ENCODE peak calls at places on chromosomes 2 and 18, in five cellular contexts. One of them, this sample, is unnamed.
A peak's percentile ranks its signal among the peaks of the same experiment; 100 is the strongest.

GRCh38 chr2:174491947-174492346 is 5.1 kb upstream of the GPR155 start:
- DNase-seq in breast epithelium: no peak
- DNase-seq in SK-N-SH: peak; percentile 21
- DNase-seq in stomach: no peak
- DNase-seq in HL-60: no peak
- DNase-seq in this sample: no peak

GRCh38 chr2:170817247-170817998 is 736 bp downstream of the GAD1 start:
- DNase-seq in stomach: no peak
- DNase-seq in HL-60: no peak
- DNase-seq in SK-N-SH: peak; percentile 60
- DNase-seq in breast epithelium: no peak
- DNase-seq in this sample: peak; percentile 71

GRCh38 chr18:79507076-79507545 is 111.4 kb downstream of the NFATC1 start:
- DNase-seq in HL-60: no peak
- DNase-seq in SK-N-SH: peak; percentile 29
- DNase-seq in breast epithelium: peak; percentile 57
- DNase-seq in stomach: peak; percentile 69
- DNase-seq in this sample: peak; percentile 88

GRCh38 chr2:190765386-190766173 is 115.0 kb upstream of the GLS start:
- DNase-seq in SK-N-SH: peak; percentile 39
- DNase-seq in HL-60: no peak
- DNase-seq in stomach: no peak
- DNase-seq in breast epithelium: no peak
- DNase-seq in this sample: no peak

GRCh38 chr2:197806317-197806633 is 1.9 kb downstream of the PLCL1 start:
- DNase-seq in stomach: no peak
- DNase-seq in breast epithelium: no peak
- DNase-seq in SK-N-SH: no peak
- DNase-seq in HL-60: no peak
- DNase-seq in this sample: no peak

GRCh38 chr2:216632952-216633615 is at the start of gene IGFBP2:
- DNase-seq in stomach: peak; percentile 73
- DNase-seq in breast epithelium: peak; percentile 49
- DNase-seq in HL-60: no peak
- DNase-seq in SK-N-SH: peak; percentile 96
- DNase-seq in this sample: no peak

GRCh38 chr2:129061079-129061785 is 742.6 kb upstream of the HS6ST1 start:
- DNase-seq in stomach: no peak
- DNase-seq in breast epithelium: no peak
- DNase-seq in SK-N-SH: no peak
- DNase-seq in HL-60: peak; percentile 1
- DNase-seq in this sample: no peak

GRCh38 chr2:232321817-232322559 is 56.6 kb upstream of the ALPP start:
- DNase-seq in stomach: peak; percentile 17
- DNase-seq in breast epithelium: no peak
- DNase-seq in HL-60: no peak
- DNase-seq in SK-N-SH: no peak
- DNase-seq in this sample: no peak

GRCh38 chr2:96241901-96242611 is 23.7 kb downstream of the TMEM127 start:
- DNase-seq in breast epithelium: no peak
- DNase-seq in stomach: peak; percentile 34
- DNase-seq in HL-60: no peak
- DNase-seq in SK-N-SH: no peak
- DNase-seq in this sample: peak; percentile 92

GRCh38 chr2:113755690-113756063 is 765 bp downstream of the SLC35F5 start:
- DNase-seq in stomach: no peak
- DNase-seq in breast epithelium: no peak
- DNase-seq in HL-60: no peak
- DNase-seq in SK-N-SH: peak; percentile 22
- DNase-seq in this sample: no peak

GRCh38 chr18:72541871-72542690 is 2.1 kb downstream of the CBLN2 start:
- DNase-seq in HL-60: no peak
- DNase-seq in SK-N-SH: peak; percentile 79
- DNase-seq in breast epithelium: no peak
- DNase-seq in stomach: no peak
- DNase-seq in this sample: no peak

GRCh38 chr2:39593439-39594393 is 72.0 kb upstream of the TMEM178A start:
- DNase-seq in SK-N-SH: no peak
- DNase-seq in stomach: peak; percentile 37
- DNase-seq in HL-60: peak; percentile 10
- DNase-seq in breast epithelium: no peak
- DNase-seq in this sample: no peak

GRCh38 chr18:35514752-35515459 is 17.1 kb upstream of the INO80C start:
- DNase-seq in stomach: no peak
- DNase-seq in breast epithelium: no peak
- DNase-seq in HL-60: no peak
- DNase-seq in SK-N-SH: no peak
- DNase-seq in this sample: no peak

GRCh38 chr2:174376967-174377366 is 18.6 kb upstream of the SCRN3 start:
- DNase-seq in SK-N-SH: no peak
- DNase-seq in breast epithelium: no peak
- DNase-seq in HL-60: no peak
- DNase-seq in stomach: no peak
- DNase-seq in this sample: no peak

GRCh38 chr2:36356990-36357505 is 1.5 kb downstream of the CRIM1 start:
- DNase-seq in SK-N-SH: peak; percentile 22
- DNase-seq in HL-60: no peak
- DNase-seq in stomach: no peak
- DNase-seq in breast epithelium: no peak
- DNase-seq in this sample: no peak

GRCh38 chr2:229860334-229860733 is 61.5 kb downstream of the TRIP12 start:
- DNase-seq in SK-N-SH: no peak
- DNase-seq in HL-60: no peak
- DNase-seq in stomach: no peak
- DNase-seq in breast epithelium: no peak
- DNase-seq in this sample: no peak

GRCh38 chr2:27735263-27735904 is 36.1 kb upstream of the MRPL33 start:
- DNase-seq in stomach: peak; percentile 79
- DNase-seq in HL-60: no peak
- DNase-seq in breast epithelium: peak; percentile 79
- DNase-seq in SK-N-SH: no peak
- DNase-seq in this sample: peak; percentile 88

GRCh38 chr2:43370705-43371104 is 144.3 kb upstream of the ZFP36L2 start:
- DNase-seq in SK-N-SH: no peak
- DNase-seq in HL-60: no peak
- DNase-seq in breast epithelium: no peak
- DNase-seq in stomach: no peak
- DNase-seq in this sample: no peak

GRCh38 chr2:45494275-45494977 is 116.6 kb downstream of the SRBD1 start:
- DNase-seq in SK-N-SH: peak; percentile 56
- DNase-seq in HL-60: no peak
- DNase-seq in breast epithelium: no peak
- DNase-seq in stomach: no peak
- DNase-seq in this sample: no peak

GRCh38 chr18:28594034-28594433 is 417.1 kb upstream of the CDH2 start:
- DNase-seq in HL-60: no peak
- DNase-seq in breast epithelium: no peak
- DNase-seq in SK-N-SH: no peak
- DNase-seq in stomach: no peak
- DNase-seq in this sample: no peak

GRCh38 chr2:78865663-78866062 is 159.8 kb upstream of the REG3G start:
- DNase-seq in stomach: no peak
- DNase-seq in SK-N-SH: no peak
- DNase-seq in HL-60: no peak
- DNase-seq in breast epithelium: no peak
- DNase-seq in this sample: no peak

GRCh38 chr2:118577202-118577601 is 270.2 kb downstream of the EN1 start:
- DNase-seq in SK-N-SH: no peak
- DNase-seq in stomach: no peak
- DNase-seq in breast epithelium: no peak
- DNase-seq in HL-60: no peak
- DNase-seq in this sample: no peak

GRCh38 chr2:151973901-151974199 is 125.0 kb downstream of the CACNB4 start:
- DNase-seq in breast epithelium: no peak
- DNase-seq in HL-60: no peak
- DNase-seq in SK-N-SH: peak; percentile 73
- DNase-seq in stomach: no peak
- DNase-seq in this sample: no peak

GRCh38 chr2:186546842-186547241 is 43.0 kb upstream of the ITGAV start:
- DNase-seq in HL-60: no peak
- DNase-seq in stomach: no peak
- DNase-seq in breast epithelium: no peak
- DNase-seq in SK-N-SH: no peak
- DNase-seq in this sample: no peak

GRCh38 chr18:76475450-76476203 is 19.4 kb downstream of the ZNF516 start:
- DNase-seq in stomach: no peak
- DNase-seq in breast epithelium: no peak
- DNase-seq in HL-60: no peak
- DNase-seq in SK-N-SH: peak; percentile 53
- DNase-seq in this sample: no peak

GRCh38 chr18:54250846-54251251 is 18.5 kb upstream of the POLI start:
- DNase-seq in SK-N-SH: no peak
- DNase-seq in breast epithelium: no peak
- DNase-seq in stomach: no peak
- DNase-seq in HL-60: peak; percentile 67
- DNase-seq in this sample: no peak

GRCh38 chr18:12248926-12249720 is 5.0 kb upstream of the CIDEA start:
- DNase-seq in breast epithelium: no peak
- DNase-seq in SK-N-SH: no peak
- DNase-seq in HL-60: no peak
- DNase-seq in stomach: no peak
- DNase-seq in this sample: peak; percentile 31

GRCh38 chr2:64106481-64106880 is 37.7 kb downstream of the PELI1 start:
- DNase-seq in SK-N-SH: no peak
- DNase-seq in breast epithelium: no peak
- DNase-seq in stomach: no peak
- DNase-seq in HL-60: no peak
- DNase-seq in this sample: no peak
- H3K27ac ChIP-seq in SK-N-SH: no peak overlapping the region
- H3K27ac ChIP-seq in breast epithelium: peak overlapping the region; percentile 30
- H3K27ac ChIP-seq in stomach: no peak overlapping the region
- H3K27ac ChIP-seq in HL-60: no peak overlapping the region
- H3K27ac ChIP-seq in this sample: peak overlapping the region; percentile 17

GRCh38 chr2:85420743-85421705 is 2.5 kb downstream of the SH2D6 start:
- DNase-seq in stomach: peak; percentile 95
- DNase-seq in SK-N-SH: peak; percentile 92
- DNase-seq in breast epithelium: peak; percentile 76
- DNase-seq in HL-60: no peak
- DNase-seq in this sample: peak; percentile 97
- TF ChIP-seq POLR2AphosphoS5 in stomach: peak; percentile 52
- TF ChIP-seq POLR2AphosphoS5 in SK-N-SH: no peak
- TF ChIP-seq POLR2AphosphoS5 in breast epithelium: peak; percentile 71
- TF ChIP-seq POLR2AphosphoS5 in HL-60: no peak
- TF ChIP-seq POLR2AphosphoS5 in this sample: peak; percentile 85

GRCh38 chr18:57431512-57432080 is 3.6 kb upstream of the ONECUT2 start:
- DNase-seq in HL-60: no peak
- DNase-seq in breast epithelium: no peak
- DNase-seq in SK-N-SH: no peak
- DNase-seq in stomach: no peak
- DNase-seq in this sample: no peak

GRCh38 chr18:57428221-57429150 is 6.7 kb upstream of the ONECUT2 start:
- DNase-seq in HL-60: no peak
- DNase-seq in stomach: no peak
- DNase-seq in SK-N-SH: no peak
- DNase-seq in breast epithelium: no peak
- DNase-seq in this sample: peak; percentile 73

GRCh38 chr18:57430983-57431382 is 4.2 kb upstream of the ONECUT2 start:
- DNase-seq in HL-60: no peak
- DNase-seq in stomach: no peak
- DNase-seq in SK-N-SH: no peak
- DNase-seq in breast epithelium: no peak
- DNase-seq in this sample: no peak

GRCh38 chr18:57430166-57430958 is 4.8 kb upstream of the ONECUT2 start:
- DNase-seq in HL-60: no peak
- DNase-seq in SK-N-SH: no peak
- DNase-seq in breast epithelium: no peak
- DNase-seq in stomach: no peak
- DNase-seq in this sample: no peak

DNA sequence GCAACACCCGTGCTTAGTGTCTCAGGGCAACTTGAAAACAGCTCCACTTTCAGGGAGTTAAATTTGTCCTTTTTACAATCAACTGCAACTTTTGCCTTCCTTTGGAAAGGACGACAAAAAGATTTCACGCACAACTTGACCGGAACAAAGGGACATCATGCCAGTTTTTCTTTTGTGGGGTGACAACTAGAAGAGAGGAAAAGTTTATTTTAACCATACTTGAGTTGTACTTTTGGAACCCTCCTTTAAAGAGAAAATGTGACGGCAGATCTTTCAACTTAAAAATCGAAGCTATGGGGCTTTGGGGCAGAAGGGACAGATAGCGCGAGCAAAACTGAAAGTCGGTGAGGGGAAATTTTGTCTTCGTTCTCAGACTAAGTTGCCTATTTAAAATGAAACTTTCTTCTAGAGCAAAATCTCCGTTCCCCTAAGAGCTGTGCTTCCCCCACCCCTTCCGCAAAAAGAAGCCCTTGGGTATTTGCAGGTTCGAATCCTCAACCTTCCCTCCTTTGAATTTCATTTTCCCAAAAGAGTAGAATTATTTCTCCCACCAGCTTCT is 5.5 kb upstream of the ONECUT2 start:
- DNase-seq in breast epithelium: no peak
- DNase-seq in SK-N-SH: no peak
- DNase-seq in stomach: no peak
- DNase-seq in HL-60: no peak
- DNase-seq in this sample: no peak
- H3K4me3 ChIP-seq in breast epithelium: no peak overlapping the region
- H3K4me3 ChIP-seq in SK-N-SH: no peak overlapping the region
- H3K4me3 ChIP-seq in stomach: peak overlapping the region; percentile 2
- H3K4me3 ChIP-seq in HL-60: no peak overlapping the region
- H3K4me3 ChIP-seq in this sample: no peak overlapping the region

GRCh38 chr18:63315879-63316278 is 3.7 kb downstream of the BCL2 start:
- DNase-seq in stomach: no peak
- DNase-seq in breast epithelium: no peak
- DNase-seq in HL-60: no peak
- DNase-seq in SK-N-SH: no peak
- DNase-seq in this sample: no peak
- H3K27ac ChIP-seq in stomach: no peak overlapping the region
- H3K27ac ChIP-seq in breast epithelium: peak overlapping the region; percentile 48
- H3K27ac ChIP-seq in HL-60: no peak overlapping the region
- H3K27ac ChIP-seq in SK-N-SH: no peak overlapping the region
- H3K27ac ChIP-seq in this sample: peak overlapping the region; percentile 92

DNA sequence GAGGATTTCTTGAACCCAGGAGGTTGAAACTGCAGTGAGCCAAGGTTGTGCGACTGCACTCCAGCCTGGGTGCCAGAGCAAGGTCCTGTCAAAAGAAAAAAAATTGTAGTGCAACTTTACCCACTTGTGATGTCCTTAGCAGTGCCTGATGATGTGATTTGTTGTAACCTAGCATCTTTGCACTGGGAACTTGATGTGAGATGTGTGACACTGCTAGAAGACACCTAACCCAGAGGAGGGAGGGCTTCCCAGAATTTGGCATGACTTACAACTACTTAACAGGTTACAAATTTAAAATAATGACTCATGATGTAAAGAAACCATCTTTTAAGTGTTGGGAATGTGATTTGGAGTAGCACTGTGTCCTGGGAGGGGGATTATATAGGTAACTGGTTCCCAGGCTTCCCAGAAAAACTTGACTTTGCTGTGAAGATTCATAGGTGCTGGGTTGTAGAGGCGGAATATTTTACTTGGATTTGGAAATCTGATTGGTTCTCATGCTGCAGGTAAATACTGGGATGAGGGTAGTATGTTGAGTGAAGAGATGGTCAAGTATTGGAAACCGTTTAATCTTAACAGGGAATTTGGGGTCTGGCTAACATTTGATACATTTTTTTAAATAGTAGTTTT is 3.7 kb downstream of the EEF1B2 start:
- DNase-seq in stomach: no peak
- DNase-seq in SK-N-SH: no peak
- DNase-seq in breast epithelium: no peak
- DNase-seq in HL-60: no peak
- DNase-seq in this sample: no peak
- TF ChIP-seq POLR2AphosphoS5 in stomach: no peak
- TF ChIP-seq POLR2AphosphoS5 in SK-N-SH: no peak
- TF ChIP-seq POLR2AphosphoS5 in breast epithelium: no peak
- TF ChIP-seq POLR2AphosphoS5 in HL-60: no peak
- TF ChIP-seq POLR2AphosphoS5 in this sample: no peak